ENCODE peak calls at places on chromosomes 6 and 20, in four cellular contexts. U is left ventricle myocardium inferior, F is lower lobe of right lung, I is HCT116. V is an unnamed sample.

GRCh38 chr6:136326038-136326561 is 36.5 kb upstream of the BCLAF1 start:
- DNase-seq in F (no peak), I (no peak), U (no peak), V (no peak)

GRCh38 chr6:6858533-6858982 is 249.2 kb upstream of the RREB1 start:
- DNase-seq in U (no peak), I (no peak), F (no peak), V (no peak)

GRCh38 chr6:158703121-158703839 is 53.4 kb downstream of the SYTL3 start:
- DNase-seq in F (no peak), U (peak), I (no peak), V (no peak)

GRCh38 chr20:4192378-4193048 is 177.2 kb upstream of the RNF24 start:
- DNase-seq in I (no peak), U (no peak), F (no peak), V (no peak)

GRCh38 chr6:106558364-106558763 is 70.9 kb downstream of the RTN4IP1 start:
- DNase-seq in F (no peak), U (no peak), I (no peak), V (no peak)

GRCh38 chr6:1385129-1386042 is 4.0 kb upstream of the FOXF2 start:
- DNase-seq in I (no peak), F (no peak), U (no peak), V (no peak)

GRCh38 chr6:79028641-79029314 is 49.3 kb downstream of the PHIP start:
- DNase-seq in F (no peak), U (no peak), I (no peak), V (no peak)

GRCh38 chr20:10555865-10556308 is 117.9 kb downstream of the JAG1 start:
- DNase-seq in F (no peak), U (no peak), I (no peak), V (no peak)

GRCh38 chr6:160428069-160428430 is 79.9 kb downstream of the SLC22A3 start:
- DNase-seq in I (no peak), U (peak), F (peak), V (no peak)

GRCh38 chr6:106199331-106199730 is 113.2 kb downstream of the PRDM1 start:
- DNase-seq in U (no peak), I (no peak), F (no peak), V (no peak)

GRCh38 chr20:4041748-4042411 is 26.5 kb upstream of the RNF24 start:
- DNase-seq in U (peak), F (peak), I (peak), V (peak)

GRCh38 chr20:6583134-6583738 is 184.2 kb upstream of the BMP2 start:
- DNase-seq in I (no peak), F (peak), U (peak), V (peak)

GRCh38 chr6:36130672-36131516 is 581 bp downstream of the MAPK13 start:
- DNase-seq in F (peak), U (no peak), I (peak), V (no peak)

GRCh38 chr6:2531426-2532208 is 219.1 kb downstream of the MYLK4 start:
- DNase-seq in F (no peak), I (no peak), U (no peak), V (peak)

GRCh38 chr6:82078286-82078908 is 169.1 kb downstream of the IBTK start:
- DNase-seq in U (no peak), I (no peak), F (no peak), V (no peak)

GRCh38 chr6:157521665-157522335 is 140.8 kb downstream of the ZDHHC14 start:
- DNase-seq in I (no peak), U (no peak), F (no peak), V (no peak)

GRCh38 chr6:54892831-54893230 is 46.3 kb downstream of the FAM83B start:
- DNase-seq in U (no peak), I (peak), F (no peak), V (peak)

GRCh38 chr6:125585470-125585869 is 164.0 kb upstream of the HEY2 start:
- DNase-seq in I (no peak), U (no peak), F (no peak), V (no peak)

DNA sequence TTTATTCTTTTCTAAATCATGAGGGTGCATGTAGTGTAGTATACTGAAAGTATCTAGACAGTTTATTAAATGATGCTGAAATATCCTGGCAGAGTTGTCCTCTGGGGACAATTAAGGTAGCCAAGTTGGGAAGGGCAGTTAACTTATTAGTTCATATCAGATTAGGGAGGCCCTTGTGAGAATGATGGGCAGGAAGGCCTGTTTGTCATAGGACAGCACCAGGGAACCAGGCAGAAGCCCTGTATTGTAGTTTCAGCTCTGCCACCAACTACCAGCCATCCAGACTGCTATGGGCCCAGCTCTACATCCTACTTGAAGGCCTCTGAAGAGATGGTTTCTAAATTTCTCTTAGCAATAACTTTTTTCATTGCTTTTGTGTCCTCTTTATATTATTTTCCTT is 4.0 kb downstream of the MYLIP start:
- DNase-seq in I (no peak), F (no peak), U (no peak), V (no peak)
- H3K4me3 ChIP-seq in I (no peak), F (peak), U (peak), V (peak)

DNA sequence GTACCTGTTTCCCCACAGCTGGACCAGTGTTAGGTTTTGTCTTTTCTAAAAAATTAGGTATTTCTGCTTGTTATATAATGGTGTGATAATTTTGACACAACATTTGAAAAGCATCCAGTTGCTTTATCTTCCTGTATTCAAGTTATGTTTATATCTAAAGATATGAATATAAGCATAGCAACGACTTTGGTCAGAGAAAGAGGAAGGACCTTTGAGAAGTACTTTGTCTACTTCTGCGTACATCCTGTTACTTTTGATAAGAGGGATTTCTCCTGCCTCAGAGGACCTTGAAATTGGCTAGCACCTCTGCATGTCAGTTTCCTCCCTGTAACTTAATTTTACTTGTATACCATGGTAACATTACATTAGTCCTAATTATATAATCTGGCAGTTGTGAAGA is 24.7 kb downstream of the PHF20 start:
- DNase-seq in I (no peak), U (no peak), F (no peak), V (no peak)
- TF ChIP-seq CTCF in I (no peak), U (no peak), F (no peak), V (no peak)

GRCh38 chr20:31739550-31739863 is 417 bp downstream of the TPX2 start:
- DNase-seq in F (no peak), I (no peak), U (no peak), V (no peak)

GRCh38 chr20:31740208-31740607 is 1.1 kb downstream of the TPX2 start:
- DNase-seq in U (no peak), F (no peak), I (no peak), V (no peak)

GRCh38 chr20:31738729-31739549 is at the start of gene TPX2:
- DNase-seq in U (peak), F (peak), I (peak), V (peak)

GRCh38 chr20:31746068-31746878 is 7.2 kb downstream of the TPX2 start:
- DNase-seq in I (no peak), U (no peak), F (no peak), V (no peak)

GRCh38 chr20:31740656-31741323 is 1.7 kb downstream of the TPX2 start:
- DNase-seq in I (no peak), U (no peak), F (no peak), V (no peak)
- H3K4me3 ChIP-seq in I (peak), U (no peak), F (no peak), V (peak)

GRCh38 chr6:164926686-164927085 is 382.7 kb downstream of the C6orf118 start:
- DNase-seq in U (no peak), I (no peak), F (no peak), V (no peak)
- TF ChIP-seq CTCF in U (no peak), I (no peak), F (no peak), V (no peak)

GRCh38 chr6:131070061-131070460 is 7.0 kb upstream of the EPB41L2 start:
- DNase-seq in F (no peak), I (no peak), U (no peak), V (no peak)
- H3K4me3 ChIP-seq in F (no peak), I (no peak), U (no peak), V (no peak)

DNA sequence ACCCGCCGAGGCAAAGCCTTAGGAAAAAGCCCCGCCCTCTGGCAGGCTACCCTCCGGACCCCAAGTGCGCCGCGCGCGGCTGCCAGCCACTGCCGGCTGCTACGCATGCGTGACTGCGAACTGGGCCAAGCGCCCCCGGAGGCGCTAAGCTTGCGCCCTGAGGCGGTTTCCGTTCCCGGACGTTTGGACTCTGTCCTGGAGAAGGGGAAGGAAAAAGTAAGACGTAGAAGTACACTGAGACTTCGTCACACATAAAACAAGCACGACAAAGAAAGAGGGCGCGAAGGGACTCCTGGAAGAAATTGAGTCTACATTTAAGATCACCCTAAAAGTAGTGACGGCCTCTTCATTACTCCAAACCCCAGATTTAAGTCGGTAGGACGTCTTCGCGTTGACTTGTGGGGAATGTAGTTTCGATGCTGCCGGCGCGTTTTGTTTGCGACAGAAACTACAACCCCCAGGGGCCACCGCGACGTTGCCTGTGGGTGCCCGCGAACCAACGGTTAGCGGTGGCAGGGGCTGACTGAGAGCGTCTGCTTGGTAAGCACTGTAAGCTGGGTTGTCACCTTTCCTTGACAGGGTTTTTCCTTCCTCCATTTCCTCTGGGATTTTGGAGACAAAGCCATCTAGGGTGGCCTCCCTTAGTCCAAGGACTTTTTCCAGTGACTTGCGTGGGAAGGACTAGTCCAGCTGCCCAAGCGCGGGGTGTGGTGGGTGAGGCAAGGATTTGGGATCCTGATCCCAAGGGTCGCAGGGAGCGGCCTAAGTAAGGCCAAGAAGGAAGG is at the start of gene CEP57L1:
- DNase-seq in F (peak), I (peak), U (peak), V (peak)
- TF ChIP-seq CTCF in F (no peak), I (no peak), U (no peak), V (no peak)

GRCh38 chr6:26331809-26332226 is 33.2 kb upstream of the BTN3A2 start:
- DNase-seq in I (no peak), U (no peak), F (no peak), V (no peak)

GRCh38 chr6:26329763-26330511 is 35.1 kb upstream of the BTN3A2 start:
- DNase-seq in I (no peak), F (no peak), U (no peak), V (no peak)

GRCh38 chr6:26332843-26333242 is 32.2 kb upstream of the BTN3A2 start:
- DNase-seq in U (no peak), I (no peak), F (no peak), V (no peak)

GRCh38 chr6:26332408-26332807 is 32.6 kb upstream of the BTN3A2 start:
- DNase-seq in F (no peak), I (no peak), U (no peak), V (no peak)

GRCh38 chr6:26330835-26331808 is 33.9 kb upstream of the BTN3A2 start:
- DNase-seq in I (no peak), U (no peak), F (no peak), V (no peak)
- H3K4me3 ChIP-seq in I (peak), U (peak), F (no peak), V (peak)

DNA sequence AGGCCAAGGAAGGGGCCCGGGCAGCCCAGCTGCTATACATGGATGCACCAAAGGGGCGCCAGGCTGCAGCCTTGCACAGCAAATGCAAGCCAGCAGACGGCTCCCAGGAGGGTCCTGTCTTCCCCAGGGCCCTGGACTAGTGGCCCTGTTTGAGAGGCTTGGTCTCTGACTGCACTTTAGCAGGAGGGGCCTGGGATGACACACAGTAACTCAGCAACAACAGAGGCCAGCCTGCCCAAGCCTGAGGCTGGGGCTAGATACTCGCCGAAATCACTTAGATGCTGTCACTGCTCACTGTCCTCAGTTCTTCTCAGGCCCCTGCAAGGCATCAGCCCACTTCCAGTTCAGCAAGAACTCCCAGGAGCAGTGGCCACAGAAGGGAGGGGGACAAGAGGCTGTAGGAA is 73.5 kb downstream of the TRAM2 start:
- DNase-seq in F (no peak), U (peak), I (no peak), V (no peak)
- TF ChIP-seq CTCF in F (no peak), U (peak), I (no peak), V (no peak)

V was measured in HFF-Myc.